ENCODE peak calls at places on chromosome 7, in six cellular contexts. E is MM.1S, M is HTR-8/SVneo, D is skeletal muscle cell, C is Caki2, F is SHP77. J is an unnamed sample.

GRCh38 chr7:28179081-28180030 is 1.2 kb downstream of the JAZF1 start:
- DNase-seq in D (no peak), M (peak), C (peak), E (peak), F (peak), J (peak)

GRCh38 chr7:21192662-21193061 is 235.2 kb upstream of the SP4 start:
- DNase-seq in F (no peak), M (no peak), E (no peak), D (no peak), C (peak), J (no peak)

GRCh38 chr7:43232376-43232775 is 119.9 kb downstream of the HECW1 start:
- DNase-seq in D (peak), C (no peak), F (no peak), M (no peak), E (no peak), J (no peak)

GRCh38 chr7:156113733-156114132 is 301.5 kb upstream of the SHH start:
- DNase-seq in C (no peak), F (no peak), M (no peak), D (no peak), E (no peak), J (no peak)

GRCh38 chr7:30212720-30213119 is 71.7 kb upstream of the ZNRF2 start:
- DNase-seq in M (no peak), E (no peak), F (no peak), D (no peak), C (no peak), J (no peak)

GRCh38 chr7:158447206-158448171 is 140.1 kb downstream of the PTPRN2 start:
- DNase-seq in C (no peak), M (no peak), D (no peak), F (no peak), E (no peak), J (no peak)

GRCh38 chr7:121313793-121314676 is 14.8 kb upstream of the WNT16 start:
- DNase-seq in C (peak), M (no peak), D (peak), E (peak), F (peak), J (peak)

GRCh38 chr7:96481831-96482230 is 159.9 kb upstream of the SLC25A13 start:
- DNase-seq in F (no peak), M (no peak), C (no peak), D (no peak), E (no peak), J (no peak)

GRCh38 chr7:94423865-94424264 is 29.2 kb downstream of the COL1A2 start:
- DNase-seq in D (no peak), C (no peak), E (no peak), M (peak), F (no peak), J (no peak)

GRCh38 chr7:143419880-143420279 is 11.2 kb upstream of the EPHA1 start:
- DNase-seq in E (no peak), F (no peak), D (no peak), M (no peak), C (no peak), J (no peak)

J was measured in A673.